ENCODE peak calls at places on chromosomes 7 and 10, in ten cellular contexts. One of them, this sample, is unnamed.

GRCh38 chr10:71082930-71083329 is 129.4 kb upstream of the UNC5B start:
- DNase-seq in iPS-NIHi11: peak
- DNase-seq in HCT116: no peak
- DNase-seq in right cardiac atrium: no peak
- DNase-seq in Caki2: no peak
- DNase-seq in T follicular helper cell: no peak
- DNase-seq in stimulated activated CD4-positive, alpha-beta T cell treated with anti-CD3 and anti-CD28 coated beads, Interleukin-12 subunit alpha, Interleukin-12 subunit beta, amount 100 ng/mL, for 4 hours: no peak
- DNase-seq in D341Med: peak
- DNase-seq in BE2C: no peak
- DNase-seq in fibroblast of pulmonary artery: no peak
- DNase-seq in this sample: no peak

GRCh38 chr7:95725170-95725569 is 47.2 kb upstream of the DYNC1I1 start:
- DNase-seq in iPS-NIHi11: peak
- DNase-seq in HCT116: no peak
- DNase-seq in right cardiac atrium: no peak
- DNase-seq in Caki2: no peak
- DNase-seq in T follicular helper cell: no peak
- DNase-seq in stimulated activated CD4-positive, alpha-beta T cell treated with anti-CD3 and anti-CD28 coated beads, Interleukin-12 subunit alpha, Interleukin-12 subunit beta, amount 100 ng/mL, for 4 hours: no peak
- DNase-seq in D341Med: no peak
- DNase-seq in BE2C: no peak
- DNase-seq in fibroblast of pulmonary artery: no peak
- DNase-seq in this sample: no peak

GRCh38 chr7:140005754-140006503 is 56.8 kb downstream of the PARP12 start:
- DNase-seq in iPS-NIHi11: peak
- DNase-seq in HCT116: peak
- DNase-seq in right cardiac atrium: peak
- DNase-seq in Caki2: no peak
- DNase-seq in T follicular helper cell: no peak
- DNase-seq in stimulated activated CD4-positive, alpha-beta T cell treated with anti-CD3 and anti-CD28 coated beads, Interleukin-12 subunit alpha, Interleukin-12 subunit beta, amount 100 ng/mL, for 4 hours: no peak
- DNase-seq in D341Med: peak
- DNase-seq in BE2C: peak
- DNase-seq in fibroblast of pulmonary artery: peak
- DNase-seq in this sample: no peak

GRCh38 chr10:114058297-114058696 is 14.6 kb downstream of the ADRB1 start:
- DNase-seq in iPS-NIHi11: no peak
- DNase-seq in HCT116: no peak
- DNase-seq in right cardiac atrium: no peak
- DNase-seq in Caki2: no peak
- DNase-seq in T follicular helper cell: no peak
- DNase-seq in stimulated activated CD4-positive, alpha-beta T cell treated with anti-CD3 and anti-CD28 coated beads, Interleukin-12 subunit alpha, Interleukin-12 subunit beta, amount 100 ng/mL, for 4 hours: no peak
- DNase-seq in D341Med: no peak
- DNase-seq in BE2C: no peak
- DNase-seq in fibroblast of pulmonary artery: no peak
- DNase-seq in this sample: no peak

GRCh38 chr10:12755075-12755474 is 246.4 kb downstream of the CCDC3 start:
- DNase-seq in iPS-NIHi11: no peak
- DNase-seq in HCT116: no peak
- DNase-seq in right cardiac atrium: no peak
- DNase-seq in Caki2: no peak
- DNase-seq in T follicular helper cell: no peak
- DNase-seq in stimulated activated CD4-positive, alpha-beta T cell treated with anti-CD3 and anti-CD28 coated beads, Interleukin-12 subunit alpha, Interleukin-12 subunit beta, amount 100 ng/mL, for 4 hours: no peak
- DNase-seq in D341Med: no peak
- DNase-seq in BE2C: no peak
- DNase-seq in fibroblast of pulmonary artery: no peak
- DNase-seq in this sample: no peak

GRCh38 chr7:130566168-130566897 is 74.4 kb downstream of the MEST start:
- DNase-seq in iPS-NIHi11: no peak
- DNase-seq in HCT116: no peak
- DNase-seq in right cardiac atrium: peak
- DNase-seq in Caki2: no peak
- DNase-seq in T follicular helper cell: no peak
- DNase-seq in stimulated activated CD4-positive, alpha-beta T cell treated with anti-CD3 and anti-CD28 coated beads, Interleukin-12 subunit alpha, Interleukin-12 subunit beta, amount 100 ng/mL, for 4 hours: no peak
- DNase-seq in D341Med: no peak
- DNase-seq in BE2C: no peak
- DNase-seq in fibroblast of pulmonary artery: peak
- DNase-seq in this sample: no peak

GRCh38 chr7:145065451-145065850 is 229.6 kb upstream of the TPK1 start:
- DNase-seq in iPS-NIHi11: no peak
- DNase-seq in HCT116: no peak
- DNase-seq in right cardiac atrium: no peak
- DNase-seq in Caki2: no peak
- DNase-seq in T follicular helper cell: no peak
- DNase-seq in stimulated activated CD4-positive, alpha-beta T cell treated with anti-CD3 and anti-CD28 coated beads, Interleukin-12 subunit alpha, Interleukin-12 subunit beta, amount 100 ng/mL, for 4 hours: no peak
- DNase-seq in D341Med: no peak
- DNase-seq in BE2C: no peak
- DNase-seq in fibroblast of pulmonary artery: no peak
- DNase-seq in this sample: no peak

GRCh38 chr10:132784582-132785432 is 1.1 kb downstream of the NKX6-2 start:
- DNase-seq in iPS-NIHi11: no peak
- DNase-seq in HCT116: no peak
- DNase-seq in right cardiac atrium: no peak
- DNase-seq in Caki2: no peak
- DNase-seq in T follicular helper cell: no peak
- DNase-seq in stimulated activated CD4-positive, alpha-beta T cell treated with anti-CD3 and anti-CD28 coated beads, Interleukin-12 subunit alpha, Interleukin-12 subunit beta, amount 100 ng/mL, for 4 hours: no peak
- DNase-seq in D341Med: no peak
- DNase-seq in BE2C: no peak
- DNase-seq in fibroblast of pulmonary artery: no peak
- DNase-seq in this sample: no peak

This sample was measured in NCI-H460.